ENCODE peak calls at places on chromosomes 16 and 17, in six cellular contexts. One of them, this sample, is unnamed.

GRCh38 chr17:10149573-10150399 is 48.6 kb downstream of the GAS7 start:
- DNase-seq in HTR-8/SVneo: peak; percentile 63
- DNase-seq in fibroblast of villous mesenchyme: peak; percentile 94
- DNase-seq in NCI-H1092 treated with DMSO at 0.1 percent for 48 hours: no peak
- DNase-seq in EL: peak; percentile 83
- DNase-seq in NCI-H510A treated with DMSO at 0.1 percent for 48 hours: no peak
- DNase-seq in this sample: peak; percentile 57

GRCh38 chr17:72691601-72692000 is 400.9 kb downstream of the SLC39A11 start:
- DNase-seq in HTR-8/SVneo: no peak
- DNase-seq in fibroblast of villous mesenchyme: peak; percentile 69
- DNase-seq in NCI-H1092 treated with DMSO at 0.1 percent for 48 hours: no peak
- DNase-seq in EL: peak; percentile 67
- DNase-seq in NCI-H510A treated with DMSO at 0.1 percent for 48 hours: no peak
- DNase-seq in this sample: peak; percentile 40

GRCh38 chr16:80691111-80691761 is 113.2 kb downstream of the CDYL2 start:
- DNase-seq in HTR-8/SVneo: no peak
- DNase-seq in fibroblast of villous mesenchyme: peak; percentile 5
- DNase-seq in NCI-H1092 treated with DMSO at 0.1 percent for 48 hours: no peak
- DNase-seq in EL: peak; percentile 12
- DNase-seq in NCI-H510A treated with DMSO at 0.1 percent for 48 hours: no peak
- DNase-seq in this sample: no peak

GRCh38 chr16:46862555-46863447 is 21.4 kb upstream of the GPT2 start:
- DNase-seq in HTR-8/SVneo: no peak
- DNase-seq in fibroblast of villous mesenchyme: no peak
- DNase-seq in NCI-H1092 treated with DMSO at 0.1 percent for 48 hours: no peak
- DNase-seq in EL: no peak
- DNase-seq in NCI-H510A treated with DMSO at 0.1 percent for 48 hours: peak; percentile 11
- DNase-seq in this sample: no peak

GRCh38 chr17:50474523-50474922 is 4.1 kb upstream of the RSAD1 start:
- DNase-seq in HTR-8/SVneo: no peak
- DNase-seq in fibroblast of villous mesenchyme: no peak
- DNase-seq in NCI-H1092 treated with DMSO at 0.1 percent for 48 hours: no peak
- DNase-seq in EL: no peak
- DNase-seq in NCI-H510A treated with DMSO at 0.1 percent for 48 hours: no peak
- DNase-seq in this sample: no peak

GRCh38 chr17:75450270-75450669 is 6.2 kb upstream of the TMEM94 start:
- DNase-seq in HTR-8/SVneo: no peak
- DNase-seq in fibroblast of villous mesenchyme: no peak
- DNase-seq in NCI-H1092 treated with DMSO at 0.1 percent for 48 hours: no peak
- DNase-seq in EL: peak; percentile 19
- DNase-seq in NCI-H510A treated with DMSO at 0.1 percent for 48 hours: no peak
- DNase-seq in this sample: no peak

GRCh38 chr17:80877095-80877828 is 114.4 kb upstream of the CHMP6 start:
- DNase-seq in HTR-8/SVneo: no peak
- DNase-seq in fibroblast of villous mesenchyme: no peak
- DNase-seq in NCI-H1092 treated with DMSO at 0.1 percent for 48 hours: no peak
- DNase-seq in EL: no peak
- DNase-seq in NCI-H510A treated with DMSO at 0.1 percent for 48 hours: no peak
- DNase-seq in this sample: no peak

GRCh38 chr17:75517277-75517865 is 1.0 kb downstream of the TSEN54 start:
- DNase-seq in HTR-8/SVneo: no peak
- DNase-seq in fibroblast of villous mesenchyme: no peak
- DNase-seq in NCI-H1092 treated with DMSO at 0.1 percent for 48 hours: no peak
- DNase-seq in EL: no peak
- DNase-seq in NCI-H510A treated with DMSO at 0.1 percent for 48 hours: peak; percentile 28
- DNase-seq in this sample: no peak

GRCh38 chr16:50626868-50627267 is 54.2 kb downstream of the SNX20 start:
- DNase-seq in HTR-8/SVneo: no peak
- DNase-seq in fibroblast of villous mesenchyme: no peak
- DNase-seq in NCI-H1092 treated with DMSO at 0.1 percent for 48 hours: no peak
- DNase-seq in EL: no peak
- DNase-seq in NCI-H510A treated with DMSO at 0.1 percent for 48 hours: no peak
- DNase-seq in this sample: no peak

GRCh38 chr17:46072998-46073397 is 73.9 kb downstream of the STH start:
- DNase-seq in HTR-8/SVneo: peak; percentile 80
- DNase-seq in fibroblast of villous mesenchyme: peak; percentile 70
- DNase-seq in NCI-H1092 treated with DMSO at 0.1 percent for 48 hours: no peak
- DNase-seq in EL: peak; percentile 86
- DNase-seq in NCI-H510A treated with DMSO at 0.1 percent for 48 hours: no peak
- DNase-seq in this sample: peak; percentile 41

GRCh38 chr17:50043290-50044148 is 12.4 kb upstream of the ITGA3 start:
- DNase-seq in HTR-8/SVneo: no peak
- DNase-seq in fibroblast of villous mesenchyme: no peak
- DNase-seq in NCI-H1092 treated with DMSO at 0.1 percent for 48 hours: no peak
- DNase-seq in EL: no peak
- DNase-seq in NCI-H510A treated with DMSO at 0.1 percent for 48 hours: no peak
- DNase-seq in this sample: no peak

GRCh38 chr17:70905796-70906195 is 736.5 kb downstream of the KCNJ2 start:
- DNase-seq in HTR-8/SVneo: peak; percentile 12
- DNase-seq in fibroblast of villous mesenchyme: peak; percentile 94
- DNase-seq in NCI-H1092 treated with DMSO at 0.1 percent for 48 hours: no peak
- DNase-seq in EL: peak; percentile 95
- DNase-seq in NCI-H510A treated with DMSO at 0.1 percent for 48 hours: no peak
- DNase-seq in this sample: no peak

GRCh38 chr17:48541574-48542113 is 3.3 kb downstream of the HOXB2 start:
- DNase-seq in HTR-8/SVneo: peak; percentile 69
- DNase-seq in fibroblast of villous mesenchyme: peak; percentile 42
- DNase-seq in NCI-H1092 treated with DMSO at 0.1 percent for 48 hours: no peak
- DNase-seq in EL: no peak
- DNase-seq in NCI-H510A treated with DMSO at 0.1 percent for 48 hours: no peak
- DNase-seq in this sample: no peak

GRCh38 chr16:88005968-88006367 is 54.7 kb downstream of the BANP start:
- DNase-seq in HTR-8/SVneo: no peak
- DNase-seq in fibroblast of villous mesenchyme: no peak
- DNase-seq in NCI-H1092 treated with DMSO at 0.1 percent for 48 hours: no peak
- DNase-seq in EL: no peak
- DNase-seq in NCI-H510A treated with DMSO at 0.1 percent for 48 hours: no peak
- DNase-seq in this sample: no peak

GRCh38 chr16:6492742-6493141 is 839.9 kb upstream of the RBFOX1 start:
- DNase-seq in HTR-8/SVneo: no peak
- DNase-seq in fibroblast of villous mesenchyme: no peak
- DNase-seq in NCI-H1092 treated with DMSO at 0.1 percent for 48 hours: no peak
- DNase-seq in EL: no peak
- DNase-seq in NCI-H510A treated with DMSO at 0.1 percent for 48 hours: no peak
- DNase-seq in this sample: no peak

GRCh38 chr16:83701494-83701893 is 106.3 kb upstream of the HSBP1 start:
- DNase-seq in HTR-8/SVneo: peak; percentile 43
- DNase-seq in fibroblast of villous mesenchyme: peak; percentile 59
- DNase-seq in NCI-H1092 treated with DMSO at 0.1 percent for 48 hours: no peak
- DNase-seq in EL: peak; percentile 53
- DNase-seq in NCI-H510A treated with DMSO at 0.1 percent for 48 hours: no peak
- DNase-seq in this sample: peak; percentile 44

GRCh38 chr17:72378414-72379395 is 257.9 kb downstream of the SOX9 start:
- DNase-seq in HTR-8/SVneo: no peak
- DNase-seq in fibroblast of villous mesenchyme: no peak
- DNase-seq in NCI-H1092 treated with DMSO at 0.1 percent for 48 hours: peak; percentile 20
- DNase-seq in EL: no peak
- DNase-seq in NCI-H510A treated with DMSO at 0.1 percent for 48 hours: no peak
- DNase-seq in this sample: no peak

GRCh38 chr17:61391595-61392291 is 7.9 kb upstream of the TBX2 start:
- DNase-seq in HTR-8/SVneo: no peak
- DNase-seq in fibroblast of villous mesenchyme: no peak
- DNase-seq in NCI-H1092 treated with DMSO at 0.1 percent for 48 hours: no peak
- DNase-seq in EL: no peak
- DNase-seq in NCI-H510A treated with DMSO at 0.1 percent for 48 hours: no peak
- DNase-seq in this sample: no peak

GRCh38 chr16:50190292-50190691 is 37.2 kb downstream of the TENT4B start:
- DNase-seq in HTR-8/SVneo: no peak
- DNase-seq in fibroblast of villous mesenchyme: no peak
- DNase-seq in NCI-H1092 treated with DMSO at 0.1 percent for 48 hours: no peak
- DNase-seq in EL: no peak
- DNase-seq in NCI-H510A treated with DMSO at 0.1 percent for 48 hours: no peak
- DNase-seq in this sample: no peak

GRCh38 chr17:34527908-34528470 is 51.4 kb upstream of the TMEM132E start:
- DNase-seq in HTR-8/SVneo: no peak
- DNase-seq in fibroblast of villous mesenchyme: no peak
- DNase-seq in NCI-H1092 treated with DMSO at 0.1 percent for 48 hours: no peak
- DNase-seq in EL: no peak
- DNase-seq in NCI-H510A treated with DMSO at 0.1 percent for 48 hours: no peak
- DNase-seq in this sample: no peak

GRCh38 chr16:57361384-57361783 is 2.8 kb downstream of the CCL22 start:
- DNase-seq in HTR-8/SVneo: no peak
- DNase-seq in fibroblast of villous mesenchyme: no peak
- DNase-seq in NCI-H1092 treated with DMSO at 0.1 percent for 48 hours: no peak
- DNase-seq in EL: no peak
- DNase-seq in NCI-H510A treated with DMSO at 0.1 percent for 48 hours: no peak
- DNase-seq in this sample: no peak

GRCh38 chr17:60165976-60166375 is 16.2 kb downstream of the CA4 start:
- DNase-seq in HTR-8/SVneo: no peak
- DNase-seq in fibroblast of villous mesenchyme: no peak
- DNase-seq in NCI-H1092 treated with DMSO at 0.1 percent for 48 hours: no peak
- DNase-seq in EL: no peak
- DNase-seq in NCI-H510A treated with DMSO at 0.1 percent for 48 hours: no peak
- DNase-seq in this sample: no peak

GRCh38 chr16:11306381-11306780 is 25.3 kb upstream of the PRM1 start:
- DNase-seq in HTR-8/SVneo: no peak
- DNase-seq in fibroblast of villous mesenchyme: no peak
- DNase-seq in NCI-H1092 treated with DMSO at 0.1 percent for 48 hours: no peak
- DNase-seq in EL: no peak
- DNase-seq in NCI-H510A treated with DMSO at 0.1 percent for 48 hours: no peak
- DNase-seq in this sample: no peak

GRCh38 chr16:66357523-66357928 is 9.0 kb upstream of the CDH5 start:
- DNase-seq in HTR-8/SVneo: peak; percentile 87
- DNase-seq in fibroblast of villous mesenchyme: peak; percentile 78
- DNase-seq in NCI-H1092 treated with DMSO at 0.1 percent for 48 hours: peak; percentile 61
- DNase-seq in EL: peak; percentile 72
- DNase-seq in NCI-H510A treated with DMSO at 0.1 percent for 48 hours: peak; percentile 23
- DNase-seq in this sample: peak; percentile 91

GRCh38 chr17:50270430-50271172 is 3.7 kb upstream of the TMEM92 start:
- DNase-seq in HTR-8/SVneo: no peak
- DNase-seq in fibroblast of villous mesenchyme: peak; percentile 91
- DNase-seq in NCI-H1092 treated with DMSO at 0.1 percent for 48 hours: no peak
- DNase-seq in EL: peak; percentile 87
- DNase-seq in NCI-H510A treated with DMSO at 0.1 percent for 48 hours: no peak
- DNase-seq in this sample: peak; percentile 72

GRCh38 chr17:44219636-44220210 is at the start of gene UBTF:
- DNase-seq in HTR-8/SVneo: peak; percentile 57
- DNase-seq in fibroblast of villous mesenchyme: peak; percentile 63
- DNase-seq in NCI-H1092 treated with DMSO at 0.1 percent for 48 hours: peak; percentile 73
- DNase-seq in EL: peak; percentile 67
- DNase-seq in NCI-H510A treated with DMSO at 0.1 percent for 48 hours: peak; percentile 71
- DNase-seq in this sample: peak; percentile 74

GRCh38 chr16:76175718-76176117 is 101.5 kb upstream of the CNTNAP4 start:
- DNase-seq in HTR-8/SVneo: no peak
- DNase-seq in fibroblast of villous mesenchyme: no peak
- DNase-seq in NCI-H1092 treated with DMSO at 0.1 percent for 48 hours: no peak
- DNase-seq in EL: no peak
- DNase-seq in NCI-H510A treated with DMSO at 0.1 percent for 48 hours: no peak
- DNase-seq in this sample: no peak

GRCh38 chr16:28923652-28924398 is 1.2 kb downstream of the RABEP2 start:
- DNase-seq in HTR-8/SVneo: no peak
- DNase-seq in fibroblast of villous mesenchyme: no peak
- DNase-seq in NCI-H1092 treated with DMSO at 0.1 percent for 48 hours: no peak
- DNase-seq in EL: no peak
- DNase-seq in NCI-H510A treated with DMSO at 0.1 percent for 48 hours: peak; percentile 74
- DNase-seq in this sample: no peak

GRCh38 chr17:21353326-21354010 is 22.7 kb upstream of the KCNJ12 start:
- DNase-seq in HTR-8/SVneo: no peak
- DNase-seq in fibroblast of villous mesenchyme: peak; percentile 36
- DNase-seq in NCI-H1092 treated with DMSO at 0.1 percent for 48 hours: no peak
- DNase-seq in EL: no peak
- DNase-seq in NCI-H510A treated with DMSO at 0.1 percent for 48 hours: no peak
- DNase-seq in this sample: peak; percentile 44

GRCh38 chr16:78976212-78976611 is 624.3 kb downstream of the MAF start:
- DNase-seq in HTR-8/SVneo: no peak
- DNase-seq in fibroblast of villous mesenchyme: no peak
- DNase-seq in NCI-H1092 treated with DMSO at 0.1 percent for 48 hours: no peak
- DNase-seq in EL: no peak
- DNase-seq in NCI-H510A treated with DMSO at 0.1 percent for 48 hours: no peak
- DNase-seq in this sample: no peak

GRCh38 chr17:57442914-57443571 is 186.7 kb downstream of the MSI2 start:
- DNase-seq in HTR-8/SVneo: no peak
- DNase-seq in fibroblast of villous mesenchyme: peak; percentile 56
- DNase-seq in NCI-H1092 treated with DMSO at 0.1 percent for 48 hours: peak; percentile 46
- DNase-seq in EL: peak; percentile 28
- DNase-seq in NCI-H510A treated with DMSO at 0.1 percent for 48 hours: peak; percentile 43
- DNase-seq in this sample: no peak

GRCh38 chr17:79707931-79708891 is 22.5 kb upstream of the ENPP7 start:
- DNase-seq in HTR-8/SVneo: peak; percentile 53
- DNase-seq in fibroblast of villous mesenchyme: peak; percentile 36
- DNase-seq in NCI-H1092 treated with DMSO at 0.1 percent for 48 hours: peak; percentile 62
- DNase-seq in EL: peak; percentile 45
- DNase-seq in NCI-H510A treated with DMSO at 0.1 percent for 48 hours: peak; percentile 32
- DNase-seq in this sample: peak; percentile 75

GRCh38 chr16:58556678-58557077 is 41.4 kb downstream of the SETD6 start:
- DNase-seq in HTR-8/SVneo: no peak
- DNase-seq in fibroblast of villous mesenchyme: no peak
- DNase-seq in NCI-H1092 treated with DMSO at 0.1 percent for 48 hours: no peak
- DNase-seq in EL: peak; percentile 13
- DNase-seq in NCI-H510A treated with DMSO at 0.1 percent for 48 hours: no peak
- DNase-seq in this sample: peak; percentile 19

This sample was measured in adipocyte.